ENCODE peak calls at places on chromosomes 5 and 9, in seven cellular contexts. Y, H, R, P, M, V and G are unnamed samples.

GRCh38 chr9:120935383-120935857 is 8.8 kb upstream of the TRAF1 start:
- DNase-seq in P (peak), R (peak), V (peak), Y (peak), H (no peak), M (no peak), G (no peak)

GRCh38 chr5:16454686-16455085 is 10.9 kb downstream of the ZNF622 start:
- DNase-seq in P (no peak), Y (no peak), H (no peak), V (no peak), R (no peak), M (no peak), G (no peak)

GRCh38 chr5:141889282-141889871 is 11.2 kb upstream of the PCDH1 start:
- DNase-seq in Y (no peak), P (no peak), V (no peak), H (no peak), M (no peak), R (peak), G (no peak)

GRCh38 chr5:172731286-172732073 is 39.5 kb downstream of the DUSP1 start:
- DNase-seq in Y (no peak), M (no peak), H (no peak), V (peak), R (no peak), P (peak), G (no peak)

GRCh38 chr9:73595036-73595545 is 443.4 kb downstream of the ANXA1 start:
- DNase-seq in Y (no peak), P (no peak), H (no peak), R (no peak), V (no peak), M (no peak), G (no peak)

GRCh38 chr9:91382298-91382697 is 20.6 kb upstream of the AUH start:
- DNase-seq in V (no peak), P (no peak), M (no peak), H (no peak), R (no peak), Y (no peak), G (no peak)

GRCh38 chr9:6955251-6955921 is 197.6 kb downstream of the KDM4C start:
- DNase-seq in V (no peak), H (no peak), R (no peak), P (no peak), M (no peak), Y (no peak), G (no peak)

GRCh38 chr9:135590486-135591079 is 29.0 kb downstream of the PAEP start:
- DNase-seq in R (no peak), V (no peak), M (no peak), Y (no peak), H (no peak), P (no peak), G (no peak)

GRCh38 chr9:112750111-112750766 is at the start of gene SNX30:
- DNase-seq in V (peak), Y (no peak), H (peak), P (peak), M (peak), R (peak), G (peak)

GRCh38 chr5:177071671-177072385 is 14.9 kb upstream of the FGFR4 start:
- DNase-seq in V (peak), R (peak), M (peak), H (peak), P (peak), Y (no peak), G (no peak)

GRCh38 chr5:126403156-126403555 is 20.1 kb upstream of the GRAMD2B start:
- DNase-seq in R (no peak), M (no peak), P (no peak), Y (no peak), V (no peak), H (no peak), G (no peak)

GRCh38 chr5:134742134-134742533 is 3.8 kb downstream of the CAMLG start:
- DNase-seq in M (no peak), R (no peak), Y (no peak), H (no peak), V (no peak), P (no peak), G (no peak)

GRCh38 chr9:131625848-131626670 is 80.7 kb downstream of the PRRT1B start:
- DNase-seq in R (no peak), H (no peak), P (no peak), Y (no peak), V (no peak), M (no peak), G (no peak)

GRCh38 chr9:5388026-5388806 is 48.5 kb upstream of the RLN1 start:
- DNase-seq in H (no peak), M (no peak), Y (no peak), R (peak), P (no peak), V (no peak), G (no peak)

GRCh38 chr5:5270958-5271605 is 131.0 kb downstream of the ADAMTS16 start:
- DNase-seq in V (peak), Y (no peak), M (peak), R (no peak), H (no peak), P (no peak), G (no peak)

GRCh38 chr5:119343766-119344165 is 12.1 kb upstream of the TNFAIP8 start:
- DNase-seq in V (no peak), M (no peak), H (no peak), R (peak), Y (no peak), P (no peak), G (no peak)

GRCh38 chr9:108963459-108964143 is 29.4 kb downstream of the ABITRAM start:
- DNase-seq in H (no peak), R (no peak), V (no peak), P (no peak), M (no peak), Y (no peak), G (no peak)

GRCh38 chr9:87492642-87493041 is 5.0 kb upstream of the DAPK1 start:
- DNase-seq in H (no peak), R (no peak), P (no peak), V (no peak), Y (no peak), M (no peak), G (no peak)

GRCh38 chr9:97475079-97475478 is 26.4 kb upstream of the TMOD1 start:
- DNase-seq in Y (no peak), R (no peak), P (no peak), M (no peak), V (no peak), H (no peak), G (no peak)

GRCh38 chr9:91116226-91116625 is 245.5 kb downstream of the AUH start:
- DNase-seq in P (no peak), R (no peak), V (no peak), M (no peak), Y (no peak), H (no peak), G (no peak)

GRCh38 chr9:14031015-14031414 is 282.9 kb downstream of the NFIB start:
- DNase-seq in M (no peak), H (no peak), Y (no peak), P (no peak), R (no peak), V (no peak), G (no peak)

GRCh38 chr5:139272471-139273321 is 20.8 kb upstream of the MATR3 start:
- DNase-seq in H (peak), P (peak), M (no peak), R (peak), V (peak), Y (no peak), G (no peak)

GRCh38 chr9:123743737-123744136 is 186.2 kb downstream of the DENND1A start:
- DNase-seq in H (no peak), Y (no peak), R (no peak), V (no peak), M (no peak), P (no peak), G (no peak)

GRCh38 chr5:83925952-83926351 is 205.3 kb upstream of the HAPLN1 start:
- DNase-seq in M (no peak), Y (no peak), V (no peak), P (no peak), R (no peak), H (no peak), G (no peak)